ENCODE peak calls at places on chromosomes 13 and 19, in eight cellular contexts. U is testis, V is ovary, Q is uterus, Y is NB4, G is HCT116, O is A549, L is body of pancreas. D is an unnamed sample.

GRCh38 chr19:52941941-52942370 is 18.7 kb upstream of the ZNF888 start:
- DNase-seq in G (no peak), O (no peak), U (peak), Q (peak), L (peak), Y (peak), V (peak), D (peak)

GRCh38 chr13:45446181-45446580 is 18.6 kb upstream of the COG3 start:
- DNase-seq in U (no peak), L (no peak), G (no peak), V (no peak), O (no peak), Y (no peak), Q (no peak), D (no peak)

GRCh38 chr19:19185853-19186728 is 5.9 kb downstream of the BORCS8 start:
- DNase-seq in L (peak), V (no peak), O (no peak), U (peak), G (peak), Q (no peak), Y (peak), D (peak)

GRCh38 chr13:38713046-38713445 is 26.2 kb downstream of the FREM2 start:
- DNase-seq in L (no peak), G (no peak), V (no peak), O (no peak), Y (no peak), Q (no peak), U (no peak), D (no peak)

GRCh38 chr13:31433756-31434155 is 234.0 kb downstream of the B3GLCT start:
- DNase-seq in V (no peak), U (no peak), Y (no peak), O (no peak), Q (no peak), G (no peak), L (no peak), D (no peak)

GRCh38 chr13:72523049-72523448 is 204.4 kb downstream of the MZT1 start:
- DNase-seq in O (no peak), L (no peak), G (no peak), U (no peak), Q (no peak), V (no peak), Y (no peak), D (no peak)

GRCh38 chr13:71727036-71727435 is 140.0 kb downstream of the DACH1 start:
- DNase-seq in Y (no peak), V (no peak), O (no peak), U (no peak), Q (no peak), L (no peak), G (no peak), D (no peak)

GRCh38 chr19:2548966-2549365 is 73.0 kb downstream of the GADD45B start:
- DNase-seq in V (no peak), O (no peak), Y (no peak), Q (no peak), L (no peak), U (no peak), G (no peak), D (no peak)

GRCh38 chr19:2969104-2969504 is 8.3 kb upstream of the TLE6 start:
- DNase-seq in G (no peak), Q (peak), V (peak), Y (no peak), L (peak), U (peak), O (no peak), D (no peak)

GRCh38 chr19:58154679-58155648 is 4.4 kb upstream of the ZNF329 start:
- DNase-seq in U (peak), L (peak), G (no peak), Q (peak), O (peak), V (peak), Y (peak), D (peak)
- TF ChIP-seq POLR2A in U (no peak), L (peak), G (no peak), Q (peak), O (no peak), V (peak), Y (no peak), D (peak)

GRCh38 chr19:41261474-41262190 is 2.5 kb upstream of the HNRNPUL1 start:
- DNase-seq in Y (no peak), U (peak), L (no peak), Q (no peak), G (no peak), O (no peak), V (no peak), D (no peak)

GRCh38 chr19:41263042-41263849 is 926 bp upstream of the HNRNPUL1 start:
- DNase-seq in V (peak), U (peak), L (peak), Q (peak), G (no peak), O (peak), Y (peak), D (peak)

GRCh38 chr19:41265376-41266153 is 1.4 kb downstream of the HNRNPUL1 start:
- DNase-seq in Q (no peak), Y (peak), V (no peak), O (peak), G (no peak), U (peak), L (peak), D (peak)

GRCh38 chr19:41263850-41264580 is at the start of gene HNRNPUL1:
- DNase-seq in Q (peak), U (peak), L (peak), O (peak), G (peak), Y (peak), V (peak), D (peak)

DNA sequence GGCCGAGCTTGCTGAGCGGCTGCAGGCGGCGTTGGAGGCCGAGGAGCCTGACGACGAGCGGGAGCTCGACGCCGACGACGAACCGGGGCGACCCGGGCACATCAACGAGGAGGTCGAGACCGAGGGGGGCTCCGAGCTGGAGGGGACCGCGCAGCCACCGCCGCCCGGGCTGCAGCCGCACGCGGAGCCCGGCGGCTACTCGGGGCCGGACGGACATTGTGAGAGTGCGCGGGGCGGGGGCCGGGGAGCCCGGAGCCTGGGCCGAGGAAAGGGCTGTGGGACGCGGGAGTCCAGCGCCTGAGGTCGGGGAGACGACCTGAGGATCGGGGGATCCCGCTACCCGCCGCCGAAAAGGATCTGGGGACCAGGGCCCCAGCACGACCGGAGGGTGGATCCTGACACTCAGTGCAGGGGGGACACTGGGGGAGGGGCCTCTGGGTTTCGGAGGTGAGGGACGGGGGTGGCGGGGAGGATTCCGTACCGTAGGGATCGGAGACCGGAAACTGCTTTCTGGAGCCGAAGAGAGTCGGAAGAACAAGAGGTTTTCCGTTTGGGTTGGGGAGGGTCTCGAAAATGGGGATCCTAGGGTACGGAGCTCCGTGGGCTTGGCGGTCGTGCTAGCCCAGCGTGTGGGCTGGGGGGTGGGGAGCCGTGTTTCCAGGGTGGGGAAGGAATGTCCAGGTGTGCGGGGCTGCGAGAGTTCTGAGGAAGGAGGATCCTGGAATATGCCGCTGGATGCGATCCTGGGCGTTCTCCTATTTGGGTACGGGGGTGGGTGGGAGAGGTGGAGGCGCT is 606 bp downstream of the HNRNPUL1 start:
- DNase-seq in L (peak), Y (peak), U (peak), Q (peak), G (no peak), O (peak), V (peak), D (peak)
- TF ChIP-seq POLR2A in L (no peak), Y (no peak), U (no peak), Q (no peak), G (no peak), O (no peak), V (no peak), D (no peak)

GRCh38 chr19:41355035-41355434 is 1.3 kb upstream of the TGFB1 start:
- DNase-seq in G (no peak), Y (no peak), O (no peak), Q (no peak), U (no peak), L (no peak), V (no peak), D (no peak)

GRCh38 chr19:41356984-41357739 is 3.4 kb upstream of the TGFB1 start:
- DNase-seq in O (no peak), L (no peak), G (no peak), Q (no peak), U (no peak), Y (no peak), V (no peak), D (no peak)

GRCh38 chr19:41354343-41354974 is 737 bp upstream of the TGFB1 start:
- DNase-seq in O (no peak), Y (no peak), U (no peak), L (no peak), V (peak), Q (peak), G (no peak), D (no peak)

GRCh38 chr19:41357746-41358145 is 4.0 kb upstream of the TGFB1 start:
- DNase-seq in U (no peak), Y (no peak), L (no peak), V (no peak), O (no peak), G (no peak), Q (no peak), D (no peak)

DNA sequence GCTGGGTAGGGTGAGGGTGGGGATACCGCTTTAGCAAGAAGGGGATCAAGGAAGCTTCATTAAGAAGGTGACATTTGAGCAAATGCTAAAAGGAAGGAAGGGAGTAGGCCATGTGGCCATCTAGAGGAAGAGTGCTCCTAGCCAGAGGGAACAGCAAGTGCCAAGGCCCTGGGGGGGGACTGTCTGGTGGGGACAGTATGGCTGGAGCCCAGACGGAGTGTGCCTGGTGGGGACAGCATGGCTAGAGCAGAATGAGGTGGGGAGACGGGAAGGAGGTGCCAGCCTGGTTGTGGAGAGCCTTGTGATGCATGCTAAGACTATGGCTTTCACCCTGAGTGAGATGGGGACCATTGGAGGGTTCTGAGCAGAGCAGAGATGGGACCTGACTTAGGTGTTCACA is 2.1 kb upstream of the TGFB1 start:
- DNase-seq in Y (no peak), O (no peak), U (no peak), V (no peak), G (no peak), L (no peak), Q (no peak), D (no peak)
- TF ChIP-seq POLR2A in Y (no peak), O (no peak), U (no peak), V (no peak), G (no peak), L (no peak), Q (no peak), D (no peak)

GRCh38 chr19:42232435-42232834 is 10.0 kb downstream of the GSK3A start:
- DNase-seq in V (no peak), O (no peak), Y (no peak), Q (no peak), U (no peak), L (no peak), G (no peak), D (no peak)
- TF ChIP-seq POLR2A in V (no peak), O (no peak), Y (no peak), Q (no peak), U (no peak), L (no peak), G (no peak), D (no peak)

GRCh38 chr13:42575938-42576337 is 2.0 kb downstream of the TNFSF11 start:
- DNase-seq in Y (no peak), Q (no peak), O (no peak), U (no peak), L (no peak), G (no peak), V (no peak), D (no peak)

GRCh38 chr13:42577538-42577937 is 3.6 kb downstream of the TNFSF11 start:
- DNase-seq in G (no peak), U (no peak), Q (no peak), O (no peak), Y (no peak), L (no peak), V (no peak), D (no peak)

GRCh38 chr13:42571895-42572294 is 2.1 kb upstream of the TNFSF11 start:
- DNase-seq in Y (no peak), O (no peak), Q (no peak), V (no peak), U (no peak), L (no peak), G (no peak), D (no peak)

GRCh38 chr13:42574435-42575311 is 721 bp downstream of the TNFSF11 start:
- DNase-seq in Y (no peak), V (no peak), G (no peak), U (no peak), Q (no peak), O (no peak), L (no peak), D (no peak)

DNA sequence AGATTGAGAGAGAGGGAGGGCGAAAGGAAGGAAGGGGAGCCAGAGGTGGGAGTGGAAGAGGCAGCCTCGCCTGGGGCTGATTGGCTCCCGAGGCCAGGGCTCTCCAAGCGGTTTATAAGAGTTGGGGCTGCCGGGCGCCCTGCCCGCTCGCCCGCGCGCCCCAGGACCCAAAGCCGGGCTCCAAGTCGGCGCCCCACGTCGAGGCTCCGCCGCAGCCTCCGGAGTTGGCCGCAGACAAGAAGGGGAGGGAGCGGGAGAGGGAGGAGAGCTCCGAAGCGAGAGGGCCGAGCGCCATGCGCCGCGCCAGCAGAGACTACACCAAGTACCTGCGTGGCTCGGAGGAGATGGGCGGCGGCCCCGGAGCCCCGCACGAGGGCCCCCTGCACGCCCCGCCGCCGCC is at the start of gene TNFSF11:
- DNase-seq in Y (no peak), V (no peak), G (no peak), O (no peak), L (no peak), U (no peak), Q (no peak), D (no peak)
- TF ChIP-seq POLR2A in Y (no peak), V (no peak), G (no peak), O (no peak), L (no peak), U (no peak), Q (no peak), D (no peak)

DNA sequence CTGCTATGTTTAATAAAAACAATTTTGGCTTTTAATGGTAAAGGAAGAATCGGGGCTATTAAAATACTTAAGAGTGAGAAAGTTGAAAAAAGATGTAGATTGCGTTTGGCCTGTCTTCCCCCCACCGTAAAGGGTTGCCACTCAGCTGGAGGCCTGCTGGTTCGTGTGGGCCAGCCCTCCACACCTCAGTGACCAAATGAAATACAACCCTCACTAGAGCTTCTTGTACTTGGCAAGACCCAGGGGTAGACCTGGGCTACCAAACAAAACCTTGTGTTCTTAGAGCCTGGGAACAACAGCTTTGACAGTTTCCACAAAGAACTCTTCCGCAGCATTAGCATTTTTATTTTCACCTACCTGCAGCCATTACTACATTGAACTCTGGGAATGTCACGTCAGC is 152.8 kb upstream of the PABPC3 start:
- DNase-seq in U (no peak), G (no peak), O (no peak), Q (no peak), V (no peak), Y (no peak), L (no peak), D (no peak)
- TF ChIP-seq POLR2A in U (no peak), G (no peak), O (no peak), Q (no peak), V (no peak), Y (no peak), L (no peak), D (no peak)

GRCh38 chr13:40769970-40770369 is 1.0 kb downstream of the MRPS31 start:
- DNase-seq in L (no peak), Y (no peak), U (no peak), O (no peak), V (no peak), Q (no peak), G (no peak), D (no peak)
- TF ChIP-seq POLR2A in L (no peak), Y (no peak), U (no peak), O (no peak), V (no peak), Q (no peak), G (no peak), D (no peak)

GRCh38 chr13:48094781-48095502 is at the start of gene MED4:
- DNase-seq in G (peak), Y (peak), O (peak), V (peak), L (peak), U (peak), Q (peak), D (peak)
- TF ChIP-seq POLR2A in G (no peak), Y (peak), O (peak), V (peak), L (peak), U (no peak), Q (peak), D (peak)

DNA sequence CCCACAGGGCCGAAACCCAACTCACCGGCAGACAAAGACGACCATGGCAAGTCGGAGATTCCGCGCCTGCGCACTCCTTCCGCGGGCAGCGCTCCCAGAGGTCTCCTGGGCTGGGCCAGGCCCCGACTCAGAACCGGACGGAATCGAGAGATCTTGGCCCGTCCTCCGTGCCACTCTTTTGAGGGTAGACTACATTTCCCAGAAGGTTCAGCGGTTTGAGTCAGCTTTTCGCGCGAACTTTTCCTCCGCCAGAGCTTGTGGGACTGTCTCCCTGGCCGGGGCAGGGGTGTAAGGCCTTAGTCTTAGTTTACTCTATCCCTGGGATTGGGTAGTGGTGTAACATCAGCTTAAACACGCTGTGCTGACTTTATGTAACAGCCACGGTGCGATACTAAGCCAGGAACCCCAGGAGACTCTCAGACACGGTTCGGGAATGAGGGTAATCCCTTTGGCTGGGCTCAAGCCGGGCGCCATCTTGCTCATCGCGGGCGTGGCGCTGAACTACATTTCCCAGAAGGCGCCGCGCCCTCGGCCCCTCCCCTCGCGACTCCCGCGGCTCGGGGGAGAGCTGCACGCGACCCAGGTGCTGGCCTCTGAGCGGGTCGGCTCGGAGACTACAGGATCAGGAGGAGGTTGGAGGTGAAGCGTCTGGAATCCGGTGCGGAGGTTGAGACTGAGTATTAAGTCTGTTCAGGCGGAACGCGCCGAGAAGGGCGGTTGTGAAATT is at the start of gene ZNF260:
- DNase-seq in O (peak), U (peak), L (peak), Q (peak), V (peak), G (no peak), Y (peak), D (peak)
- TF ChIP-seq POLR2A in O (peak), U (no peak), L (peak), Q (no peak), V (peak), G (no peak), Y (peak), D (peak)

DNA sequence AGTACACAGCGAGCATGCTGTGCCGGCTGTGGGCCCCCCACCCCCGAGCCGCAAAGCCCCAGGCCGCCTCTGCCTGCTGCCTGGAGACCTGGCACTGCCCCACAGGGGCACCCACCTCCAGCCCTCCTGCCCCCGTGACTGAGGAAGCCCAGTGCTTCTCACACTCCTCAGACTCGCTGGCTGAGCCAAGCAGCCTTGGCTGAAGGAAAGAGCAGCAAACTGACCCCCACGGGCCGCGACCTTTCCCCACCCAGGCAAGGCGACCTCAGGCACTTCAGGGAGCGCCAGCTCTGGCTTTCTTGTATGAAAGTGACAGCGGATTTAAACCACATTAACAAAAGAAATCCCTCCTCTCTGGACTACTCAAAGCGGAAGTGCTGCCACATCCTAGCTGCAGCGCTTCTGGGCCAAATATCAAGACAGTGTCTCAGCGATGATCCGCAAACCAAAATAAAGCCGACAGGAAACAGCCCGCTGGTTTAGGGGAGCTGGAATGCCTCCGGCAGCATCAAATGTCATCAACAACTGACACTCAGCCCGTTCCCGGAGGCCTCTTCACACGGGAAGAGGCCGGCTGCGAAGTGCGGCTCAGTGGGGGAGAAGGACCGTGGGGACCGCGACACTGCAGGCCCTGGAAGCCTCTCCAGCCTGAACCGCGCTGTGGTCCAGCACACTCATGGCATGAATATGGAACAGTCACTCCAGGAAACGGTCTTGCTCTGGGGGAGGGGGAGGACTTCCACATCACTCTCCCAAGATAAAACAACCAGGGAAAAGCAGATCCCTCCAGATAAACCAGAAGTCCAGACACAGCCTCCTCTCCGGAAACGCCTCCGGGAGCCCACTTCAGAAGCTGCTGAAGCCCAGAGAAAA is 1.5 kb downstream of the RASA3 start:
- DNase-seq in Y (peak), L (no peak), G (no peak), V (no peak), Q (peak), U (no peak), O (peak), D (peak)
- TF ChIP-seq POLR2A in Y (peak), L (no peak), G (no peak), V (no peak), Q (no peak), U (no peak), O (no peak), D (peak)